ENCODE peak calls at places on chromosomes 13 and 19, in eight cellular contexts. W is neural progenitor cell, O is adrenal gland, L is gastrocnemius medialis, P is brain microvascular endothelial cell, R is psoas muscle, C is IMR-90, T is prostate gland. U is an unnamed sample.
A peak's percentile ranks its signal among the peaks of the same experiment; 100 is the strongest.

GRCh38 chr13:101384929-101385328 is 31.4 kb downstream of the NALCN start:
- DNase-seq in O (no peak), T (no peak), L (no peak), R (no peak), C (no peak), P (no peak), W (no peak), U (no peak)

GRCh38 chr19:43501661-43502418 is 2.7 kb downstream of the PHLDB3 start:
- DNase-seq in C (no peak), R (no peak), T (no peak), W (peak; percentile 64), L (no peak), O (no peak), P (no peak), U (no peak)

GRCh38 chr19:38862321-38863059 is 12.7 kb upstream of the HNRNPL start:
- DNase-seq in W (peak; percentile 1), P (no peak), R (peak; percentile 34), O (peak; percentile 78), T (peak; percentile 96), C (no peak), L (peak; percentile 78), U (no peak)

GRCh38 chr19:28929026-28929425 is 283.9 kb downstream of the UQCRFS1 start:
- DNase-seq in W (no peak), L (no peak), P (no peak), R (no peak), O (no peak), C (peak; percentile 52), T (no peak), U (no peak)

GRCh38 chr13:74206061-74206561 is 71.9 kb upstream of the KLF12 start:
- DNase-seq in T (no peak), L (no peak), C (peak; percentile 92), O (no peak), W (peak; percentile 32), R (no peak), P (peak; percentile 84), U (no peak)

GRCh38 chr13:29436291-29436690 is 159.2 kb downstream of the SLC7A1 start:
- DNase-seq in T (no peak), L (no peak), W (no peak), C (peak; percentile 70), P (peak; percentile 52), R (no peak), O (no peak), U (peak; percentile 56)

GRCh38 chr13:26946675-26947342 is 186.2 kb upstream of the GPR12 start:
- DNase-seq in W (peak; percentile 75), L (no peak), T (no peak), C (peak; percentile 73), R (no peak), P (peak; percentile 31), O (no peak), U (no peak)

GRCh38 chr13:107069107-107069776 is 501.3 kb upstream of the ARGLU1 start:
- DNase-seq in P (peak; percentile 20), O (no peak), W (peak; percentile 12), R (no peak), C (peak; percentile 48), T (no peak), L (no peak), U (no peak)

GRCh38 chr13:72782717-72783116 is 784 bp downstream of the PIBF1 start:
- DNase-seq in T (no peak), O (no peak), P (peak; percentile 7), C (peak; percentile 10), L (no peak), R (no peak), W (peak; percentile 2), U (no peak)

GRCh38 chr13:99980201-99981114 is 1.1 kb upstream of the ZIC2 start:
- DNase-seq in O (peak; percentile 67), R (peak; percentile 69), C (peak; percentile 43), L (peak; percentile 17), W (peak; percentile 96), P (peak; percentile 70), T (peak; percentile 32), U (no peak)

GRCh38 chr19:2266183-2266993 is 10.2 kb upstream of the JSRP1 start:
- DNase-seq in T (peak; percentile 48), C (peak; percentile 75), W (no peak), P (peak; percentile 74), O (peak; percentile 84), L (peak; percentile 61), R (peak; percentile 86), U (no peak)

GRCh38 chr13:80341771-80342271 is 895 bp upstream of the SPRY2 start:
- DNase-seq in O (peak; percentile 36), R (peak; percentile 61), P (peak; percentile 40), W (peak; percentile 89), L (peak; percentile 28), T (peak; percentile 40), C (peak; percentile 43), U (no peak)

GRCh38 chr19:36819130-36819630 is 19.0 kb downstream of the ZNF790 start:
- DNase-seq in C (no peak), O (no peak), P (no peak), R (no peak), T (no peak), W (no peak), L (no peak), U (no peak)

GRCh38 chr13:67351915-67352314 is 121.8 kb upstream of the PCDH9 start:
- DNase-seq in R (no peak), C (peak; percentile 44), O (no peak), T (no peak), W (no peak), P (no peak), L (no peak), U (no peak)

DNA sequence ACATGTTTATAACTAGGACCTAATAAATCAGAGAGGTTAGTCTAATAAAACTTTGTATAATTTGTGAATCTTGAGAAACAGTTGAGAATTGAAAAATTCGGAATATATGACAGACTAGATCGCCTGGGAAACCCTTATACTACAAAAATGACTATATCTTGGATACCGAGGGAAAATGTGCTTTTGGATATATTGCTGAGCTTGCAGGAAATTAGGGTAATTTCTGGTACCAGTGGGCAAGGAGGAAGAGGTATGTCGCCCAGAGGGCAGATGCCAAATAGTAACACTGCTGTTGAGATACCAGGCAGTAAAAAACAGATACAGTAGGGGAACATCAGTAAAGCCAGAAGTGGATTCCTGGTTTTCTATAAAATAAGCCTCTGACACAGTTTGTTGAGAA is 17.3 kb downstream of the MPHOSPH8 start:
- DNase-seq in O (no peak), R (no peak), L (no peak), P (no peak), W (no peak), T (no peak), C (no peak), U (no peak)
- H3K4me3 ChIP-seq in O (no peak overlapping the region), R (no peak overlapping the region), L (no peak overlapping the region), P (no peak overlapping the region), W (no peak overlapping the region), T (no peak overlapping the region), C (no peak overlapping the region), U (no peak overlapping the region)

GRCh38 chr13:33441015-33441414 is 155.5 kb upstream of the STARD13 start:
- DNase-seq in C (peak; percentile 47), T (no peak), R (no peak), L (no peak), O (no peak), P (no peak), W (peak; percentile 44), U (no peak)
- TF ChIP-seq CTCF in C (peak; percentile 22), T (no peak), R (no peak), L (no peak), O (no peak), P (peak; percentile 59), W (peak; percentile 52), U (peak; percentile 42)

GRCh38 chr13:35475131-35475959 is 1.1 kb downstream of the MAB21L1 start:
- DNase-seq in T (no peak), O (peak; percentile 33), P (peak; percentile 7), L (peak; percentile 70), C (peak; percentile 16), W (peak; percentile 66), R (peak; percentile 49), U (no peak)
- H3K27me3 ChIP-seq in T (peaks cover 13% of the 10 kb centered on the region), O (no peaks in the 10 kb centered on the region), P (peaks cover 59% of the 10 kb centered on the region), L (no peaks in the 10 kb centered on the region), C (peaks cover 62% of the 10 kb centered on the region), W (peaks cover 94% of the 10 kb centered on the region), R (no peaks in the 10 kb centered on the region), U (peaks cover 68% of the 10 kb centered on the region)

DNA sequence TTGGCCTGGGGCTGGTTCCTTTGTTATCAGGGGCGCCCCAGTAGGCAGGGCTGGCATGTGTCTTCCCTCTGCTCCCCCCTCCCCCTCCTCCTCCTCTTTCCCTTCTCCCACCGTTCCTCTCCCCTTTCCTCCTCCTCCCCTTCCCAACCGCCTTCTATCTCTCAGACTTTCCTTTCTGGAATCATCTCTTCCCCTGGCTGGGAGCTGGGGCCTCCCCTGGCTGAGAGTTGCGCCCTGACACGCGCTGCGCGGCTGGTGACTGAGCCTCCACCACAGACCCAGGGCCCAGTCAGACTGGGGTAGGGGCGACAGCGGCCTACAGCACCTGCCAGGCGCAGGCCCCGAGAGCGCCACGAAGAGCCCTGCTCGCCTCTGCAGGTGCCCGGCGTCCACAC is 2.8 kb downstream of the PNMA8B start:
- DNase-seq in W (peak; percentile 32), P (no peak), C (no peak), R (no peak), O (peak; percentile 38), L (no peak), T (no peak), U (no peak)
- H3K4me3 ChIP-seq in W (peak overlapping the region; percentile 21), P (no peak overlapping the region), C (no peak overlapping the region), R (peak overlapping the region; percentile 62), O (no peak overlapping the region), L (peak overlapping the region; percentile 47), T (peak overlapping the region; percentile 21), U (no peak overlapping the region)

DNA sequence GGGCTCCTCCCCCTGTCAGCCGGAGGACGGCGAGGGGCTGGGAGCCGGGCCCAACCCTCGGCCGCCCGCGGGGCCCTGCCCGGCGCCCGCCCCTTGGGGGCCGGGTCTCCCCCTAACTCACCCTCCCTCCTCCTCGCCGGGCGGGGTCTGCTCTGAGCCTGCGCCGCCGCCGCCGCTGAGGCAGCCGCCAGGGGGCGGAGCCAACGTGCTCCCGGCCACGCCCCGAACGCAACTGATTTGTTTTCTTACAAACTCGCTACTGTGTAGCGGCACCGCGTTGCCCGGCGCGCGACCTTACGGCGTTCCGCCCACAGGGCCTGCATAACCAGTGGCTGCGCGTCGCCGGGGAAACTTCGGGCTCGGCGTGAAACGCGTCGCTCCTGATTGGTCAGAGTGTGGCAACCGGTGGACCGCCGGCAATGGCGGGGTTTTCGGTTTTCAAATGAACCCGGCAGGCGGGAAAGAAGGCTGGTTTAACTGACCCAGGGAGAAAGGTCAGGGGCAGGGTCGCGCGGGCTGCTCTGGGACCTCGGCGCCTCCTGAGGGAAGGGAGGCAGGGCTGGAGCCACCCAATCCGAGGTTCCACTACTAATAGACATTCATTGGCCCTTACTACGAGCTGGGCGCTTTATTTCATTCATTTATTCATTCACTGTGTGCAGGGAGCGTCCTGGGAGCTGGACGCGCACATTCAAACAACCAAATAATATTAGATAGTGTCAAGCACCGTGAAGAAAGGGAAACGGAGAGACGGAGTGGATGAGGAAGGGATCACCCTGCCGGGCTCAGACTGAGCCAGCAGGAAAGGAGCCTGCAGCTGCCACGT is at the start of gene CDKN2D:
- DNase-seq in W (peak; percentile 100), R (peak; percentile 100), O (peak; percentile 100), T (peak; percentile 100), C (peak; percentile 99), P (peak; percentile 100), L (peak; percentile 99), U (peak; percentile 99)
- TF ChIP-seq CTCF in W (peak; percentile 22), R (peak; percentile 52), O (peak; percentile 59), T (peak; percentile 61), C (no peak), P (no peak), L (peak; percentile 64), U (no peak)

DNA sequence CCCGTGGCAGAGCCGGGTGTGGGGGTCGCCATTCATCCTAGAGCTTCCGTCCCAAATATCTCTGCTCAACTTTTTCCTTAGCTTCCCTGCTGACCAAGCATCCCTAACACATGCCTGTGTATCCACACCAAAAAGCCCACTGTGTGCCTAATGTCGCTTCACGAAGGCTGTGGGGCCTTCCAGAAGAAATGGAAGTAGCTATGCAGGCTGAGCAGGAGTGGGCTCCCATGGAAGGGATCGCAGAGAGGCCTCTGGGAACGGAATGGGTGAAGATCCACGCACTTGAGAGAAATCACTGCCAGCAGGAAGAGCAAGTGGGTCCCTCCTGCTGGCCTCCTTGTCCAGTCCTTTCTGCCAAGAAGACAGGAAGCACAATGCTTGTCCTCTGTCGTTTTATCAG is 136.0 kb downstream of the SOX1 start:
- DNase-seq in P (no peak), C (no peak), W (no peak), O (no peak), L (no peak), T (no peak), R (no peak), U (no peak)
- H3K27me3 ChIP-seq in P (no peaks in the 10 kb centered on the region), C (no peaks in the 10 kb centered on the region), W (peaks cover 12% of the 10 kb centered on the region), O (peaks cover 11% of the 10 kb centered on the region), L (no peaks in the 10 kb centered on the region), T (peaks cover 29% of the 10 kb centered on the region), R (peaks cover 37% of the 10 kb centered on the region), U (peaks cover 19% of the 10 kb centered on the region)

U was measured in kidney epithelial cell.